ENCODE peak calls at places on chromosome 18, in six cellular contexts. H, Y, Z, L, A and W are unnamed samples.

GRCh38 chr18:26089247-26090129 is 925 bp downstream of the SS18 start:
- DNase-seq in H (peak; percentile 21), Y (no peak), Z (peak; percentile 41), A (no peak), L (peak; percentile 10), W (peak; percentile 38)

GRCh38 chr18:63882333-63883141 is 5.0 kb upstream of the SERPINB2 start:
- DNase-seq in Z (no peak), A (no peak), H (no peak), Y (no peak), L (no peak), W (peak; percentile 13)

GRCh38 chr18:10010611-10011015 is 96.8 kb downstream of the VAPA start:
- DNase-seq in Z (no peak), Y (peak; percentile 78), A (peak; percentile 54), H (no peak), L (no peak), W (peak; percentile 13)

GRCh38 chr18:22182884-22183610 is 13.7 kb downstream of the GATA6 start:
- DNase-seq in L (no peak), H (no peak), Y (no peak), A (no peak), Z (no peak), W (no peak)

GRCh38 chr18:5294113-5294617 is 1.4 kb downstream of the ZBTB14 start:
- DNase-seq in L (peak; percentile 6), Z (no peak), A (no peak), H (peak; percentile 49), Y (no peak), W (peak; percentile 2)

GRCh38 chr18:28581503-28582169 is 404.7 kb upstream of the CDH2 start:
- DNase-seq in L (peak; percentile 3), Y (no peak), A (no peak), Z (no peak), H (no peak), W (no peak)

GRCh38 chr18:36420826-36421225 is 123.3 kb downstream of the FHOD3 start:
- DNase-seq in L (no peak), A (no peak), H (no peak), Z (no peak), Y (no peak), W (no peak)

GRCh38 chr18:79779700-79780190 is 18.0 kb upstream of the KCNG2 start:
- DNase-seq in H (no peak), A (no peak), Z (no peak), Y (no peak), L (no peak), W (no peak)

GRCh38 chr18:61394983-61395382 is 61.8 kb downstream of the CDH20 start:
- DNase-seq in A (no peak), L (no peak), Z (no peak), H (no peak), Y (no peak), W (no peak)

GRCh38 chr18:29160123-29160522 is 983.2 kb upstream of the CDH2 start:
- DNase-seq in H (no peak), Z (no peak), A (no peak), L (no peak), Y (no peak), W (no peak)

DNA sequence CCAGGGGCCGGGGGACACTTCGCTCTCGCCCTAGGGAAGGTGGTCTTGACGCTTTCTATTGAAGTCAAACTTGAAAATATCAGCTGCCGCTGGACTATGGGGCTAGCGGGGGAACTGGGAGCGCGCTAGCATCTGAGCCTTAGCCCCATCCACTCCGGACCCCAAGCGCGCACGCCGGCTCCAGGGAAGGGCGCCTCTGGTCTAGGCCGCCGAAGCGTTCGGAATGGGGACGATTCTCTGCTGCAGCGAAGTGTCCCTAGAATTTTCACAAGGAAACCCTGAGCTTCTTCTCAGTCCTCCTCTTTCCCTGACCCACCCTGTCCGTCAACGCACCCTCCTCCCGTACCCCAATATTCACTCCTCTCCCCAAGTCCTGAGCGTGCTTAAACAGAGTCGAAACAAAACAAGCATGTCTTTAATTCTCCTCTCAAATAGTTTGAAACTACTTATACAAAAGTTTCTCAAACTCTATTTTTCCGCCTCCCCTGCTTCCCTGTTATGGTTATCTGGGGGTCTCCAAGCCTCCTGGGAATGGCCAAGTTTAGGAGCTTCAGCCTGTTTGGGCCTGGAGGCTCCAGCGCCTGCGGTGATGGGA is 5.0 kb downstream of the RAX start:
- DNase-seq in H (no peak), A (no peak), Z (no peak), L (peak; percentile 40), Y (no peak), W (no peak)
- H3K9me3 ChIP-seq in H (no peaks in the 10 kb centered on the region), A (no peaks in the 10 kb centered on the region), Z (no peaks in the 10 kb centered on the region), L (no peaks in the 10 kb centered on the region), Y (no peaks in the 10 kb centered on the region), W (no peaks in the 10 kb centered on the region)

DNA sequence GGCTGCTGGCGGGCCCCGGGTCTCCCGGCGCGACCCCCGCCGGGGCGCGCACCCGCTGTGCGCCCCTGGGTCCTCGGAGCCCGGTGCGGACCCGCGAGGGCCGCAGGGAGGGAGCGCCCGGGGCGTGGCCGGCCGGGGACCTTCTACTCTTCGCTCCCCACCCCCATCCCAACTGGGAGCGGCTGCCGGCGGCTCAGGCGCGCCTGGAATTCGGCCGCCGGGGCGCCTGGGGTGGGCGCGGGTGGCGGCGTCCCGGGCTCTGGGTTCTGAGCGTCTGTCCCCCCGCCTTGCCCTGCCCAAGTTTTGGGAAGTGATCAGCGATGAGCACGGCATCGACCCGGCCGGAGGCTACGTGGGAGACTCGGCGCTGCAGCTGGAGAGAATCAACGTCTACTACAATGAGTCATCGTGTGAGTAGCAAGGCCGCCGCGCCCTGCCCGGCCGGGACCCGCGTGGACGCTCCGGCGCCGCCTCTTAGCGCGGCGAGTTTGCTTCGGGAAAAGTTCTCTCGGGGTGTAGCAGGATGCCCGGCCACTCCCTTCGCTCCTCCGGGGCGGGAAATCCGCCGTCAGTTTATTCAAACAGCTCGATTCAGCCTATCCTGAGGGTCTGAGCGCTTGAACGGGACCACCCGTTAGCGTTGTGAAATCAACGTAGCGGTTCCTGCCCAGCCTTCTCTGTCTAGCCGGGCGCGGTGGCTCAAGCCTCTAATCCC is 502 bp downstream of the TUBB6 start:
- DNase-seq in Y (peak; percentile 69), H (peak; percentile 78), Z (no peak), L (peak; percentile 76), A (peak; percentile 90), W (peak; percentile 66)
- H3K4me3 ChIP-seq in Y (peak overlapping the region; percentile 69), H (peak overlapping the region; percentile 80), Z (no peak overlapping the region), L (peak overlapping the region; percentile 84), A (peak overlapping the region; percentile 90), W (peak overlapping the region; percentile 75)

GRCh38 chr18:78721281-78721949 is 258.2 kb upstream of the SALL3 start:
- DNase-seq in A (no peak), L (no peak), Z (no peak), H (no peak), Y (no peak), W (no peak)

GRCh38 chr18:78722391-78722790 is 257.2 kb upstream of the SALL3 start:
- DNase-seq in Y (no peak), Z (no peak), H (no peak), A (no peak), L (no peak), W (no peak)

GRCh38 chr18:78721986-78722385 is 257.6 kb upstream of the SALL3 start:
- DNase-seq in H (no peak), Z (no peak), A (no peak), Y (no peak), L (no peak), W (no peak)

GRCh38 chr18:78724214-78724834 is 255.3 kb upstream of the SALL3 start:
- DNase-seq in Z (no peak), A (no peak), L (no peak), H (no peak), Y (no peak), W (no peak)

DNA sequence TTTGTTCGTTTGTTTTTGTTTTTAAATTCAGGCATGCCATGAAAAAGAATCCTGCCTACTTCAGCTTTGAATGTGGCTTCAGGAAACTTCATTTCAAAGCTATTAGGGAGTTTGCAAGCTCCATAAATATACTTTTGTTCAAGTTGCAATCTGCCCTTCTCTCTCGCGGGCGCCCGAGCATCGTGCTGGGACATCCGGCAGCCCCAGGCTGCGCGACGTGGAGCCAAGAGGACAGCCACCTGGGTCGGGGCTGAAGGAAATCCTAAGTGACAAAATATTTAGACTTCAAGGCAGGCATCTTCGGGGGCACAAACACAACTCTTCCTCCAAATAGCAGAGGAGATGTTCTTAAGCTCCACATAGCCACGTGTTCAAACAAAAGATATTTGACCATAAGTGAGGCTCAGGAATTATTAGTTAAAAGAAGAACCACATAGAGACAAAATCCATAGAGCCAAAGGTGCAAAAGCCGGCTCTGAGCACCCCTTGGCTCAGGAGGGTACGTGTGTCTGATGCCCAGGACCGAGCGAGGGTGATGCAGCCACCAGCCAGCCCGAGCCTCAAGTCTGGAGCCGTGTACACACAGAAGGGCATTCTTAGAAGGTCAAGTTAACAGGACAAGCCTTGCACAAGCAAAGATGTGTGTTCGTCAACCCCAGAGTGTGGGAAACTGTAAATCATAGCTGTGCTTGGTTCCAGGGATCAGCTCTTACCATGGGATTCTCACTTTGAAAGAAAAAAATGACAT is 256.5 kb upstream of the SALL3 start:
- DNase-seq in A (no peak), L (no peak), H (no peak), Y (no peak), Z (no peak), W (no peak)
- H3K9me3 ChIP-seq in A (no peaks in the 10 kb centered on the region), L (no peaks in the 10 kb centered on the region), H (no peaks in the 10 kb centered on the region), Y (no peaks in the 10 kb centered on the region), Z (no peaks in the 10 kb centered on the region), W (no peaks in the 10 kb centered on the region)

GRCh38 chr18:57352271-57352701 is at the start of gene ST8SIA3:
- DNase-seq in L (peak; percentile 80), H (no peak), Z (no peak), Y (no peak), A (no peak), W (no peak)

GRCh38 chr18:57353137-57353939 is 981 bp downstream of the ST8SIA3 start:
- DNase-seq in Z (no peak), Y (no peak), A (no peak), H (peak; percentile 26), L (peak; percentile 88), W (no peak)

GRCh38 chr18:57352761-57353136 is 392 bp downstream of the ST8SIA3 start:
- DNase-seq in L (peak; percentile 78), H (no peak), Z (no peak), A (no peak), Y (no peak), W (no peak)

GRCh38 chr18:57359433-57359832 is 7.1 kb downstream of the ST8SIA3 start:
- DNase-seq in Y (no peak), A (no peak), H (no peak), L (no peak), Z (no peak), W (no peak)

DNA sequence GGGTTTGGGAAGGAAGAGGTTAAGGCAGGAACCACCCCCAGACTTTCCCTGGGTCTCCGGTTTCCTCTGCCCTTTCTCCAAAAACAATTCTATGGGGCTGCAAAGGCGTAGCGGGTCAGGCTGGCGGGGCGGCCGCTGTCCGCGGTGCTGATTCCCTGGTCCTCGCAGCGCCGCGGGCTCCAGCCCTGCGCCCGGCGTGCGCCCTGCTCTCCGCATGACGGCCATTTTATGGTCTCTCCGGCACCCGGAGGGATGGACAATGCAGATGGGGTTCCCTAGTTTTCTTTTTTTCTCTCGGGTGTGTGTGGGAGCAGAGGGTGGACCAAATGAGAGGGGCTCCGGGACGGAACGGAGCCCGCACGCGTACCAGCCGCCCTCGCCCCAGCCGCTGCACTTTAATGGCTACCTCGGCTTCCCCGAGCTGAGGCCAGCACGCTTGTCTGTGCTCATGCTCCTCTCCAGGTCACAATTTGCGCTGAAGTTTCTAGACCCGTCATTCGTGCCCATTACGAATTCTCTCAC is 1.6 kb downstream of the ST8SIA3 start:
- DNase-seq in L (peak; percentile 77), H (peak; percentile 57), Y (no peak), A (no peak), Z (no peak), W (no peak)
- H3K4me3 ChIP-seq in L (peak overlapping the region; percentile 35), H (no peak overlapping the region), Y (no peak overlapping the region), A (no peak overlapping the region), Z (no peak overlapping the region), W (no peak overlapping the region)